ENCODE peak calls at places on chromosome X, in four cellular contexts. N, K, G and J are unnamed samples.

GRCh38 chrX:136192839-136193414 is 45.6 kb downstream of the FHL1 start:
- DNase-seq in G (no peak), K (no peak), N (no peak), J (no peak)

GRCh38 chrX:630922-631496 is 418 bp downstream of the SHOX start:
- DNase-seq in N (no peak), G (no peak), K (no peak), J (no peak)

GRCh38 chrX:68462197-68462596 is 28.9 kb upstream of the OPHN1 start:
- DNase-seq in N (no peak), K (no peak), G (no peak), J (no peak)

GRCh38 chrX:23749576-23749975 is 6.5 kb upstream of the ACOT9 start:
- DNase-seq in G (no peak), N (no peak), K (no peak), J (no peak)

GRCh38 chrX:85037114-85037513 is 33.4 kb downstream of the APOOL start:
- DNase-seq in N (no peak), G (no peak), K (no peak), J (no peak)

GRCh38 chrX:109840585-109840984 is 107.5 kb upstream of the ACSL4 start:
- DNase-seq in G (peak), K (no peak), N (no peak), J (no peak)

GRCh38 chrX:137313627-137314026 is 252.3 kb upstream of the ZIC3 start:
- DNase-seq in K (no peak), N (no peak), G (no peak), J (peak)

GRCh38 chrX:11461181-11462001 is 168.2 kb downstream of the AMELX start:
- DNase-seq in K (no peak), G (no peak), N (no peak), J (peak)

GRCh38 chrX:54786972-54787371 is 11.1 kb downstream of the ITIH6 start:
- DNase-seq in K (no peak), N (no peak), G (no peak), J (peak)

GRCh38 chrX:34901761-34902160 is 40.8 kb upstream of the FAM47B start:
- DNase-seq in N (no peak), K (no peak), G (no peak), J (no peak)

GRCh38 chrX:57771689-57772088 is 91.6 kb upstream of the NLRP2B start:
- DNase-seq in G (no peak), N (no peak), K (no peak), J (no peak)

GRCh38 chrX:57772637-57773036 is 92.6 kb upstream of the NLRP2B start:
- DNase-seq in K (no peak), G (no peak), N (no peak), J (no peak)
- TF ChIP-seq CTCF in K (no peak), G (no peak), N (no peak), J (no peak)

DNA sequence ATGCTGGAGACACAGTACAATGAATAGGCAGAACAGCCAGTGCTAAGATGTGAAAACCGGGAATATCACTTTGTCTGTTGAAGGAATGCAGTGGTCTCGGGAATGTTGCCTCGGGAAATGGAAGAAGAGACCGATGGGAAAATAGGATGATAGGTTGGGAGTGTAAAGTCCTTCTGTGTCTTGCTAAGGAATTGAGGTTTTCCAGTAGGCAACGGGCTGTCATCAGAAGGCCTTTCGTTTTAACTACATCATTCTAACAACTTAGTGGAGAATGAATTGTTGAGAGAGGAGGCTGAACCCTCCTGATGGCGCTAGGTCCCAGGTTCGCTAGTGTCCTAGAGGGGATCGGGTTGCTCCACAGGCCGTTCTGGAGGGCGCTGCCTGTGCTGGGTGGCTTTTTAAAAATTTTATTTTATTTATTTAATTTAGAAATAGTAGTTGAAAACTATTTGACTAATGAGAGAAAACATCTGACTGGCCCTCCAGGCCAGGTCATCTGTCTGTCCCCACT is 735 bp downstream of the VBP1 start:
- DNase-seq in G (no peak), N (no peak), K (no peak), J (peak)
- H3K4me3 ChIP-seq in G (peak), N (peak), K (peak), J (peak)

GRCh38 chrX:140697618-140698017 is 11.9 kb upstream of the LINC00632 start:
- DNase-seq in N (no peak), G (no peak), K (no peak), J (no peak)
- TF ChIP-seq CTCF in N (peak), G (no peak), K (no peak), J (no peak)

GRCh38 chrX:9494806-9495205 is 29.9 kb downstream of the TBL1X start:
- DNase-seq in K (no peak), G (peak), N (no peak), J (no peak)

GRCh38 chrX:9492901-9493300 is 28.0 kb downstream of the TBL1X start:
- DNase-seq in K (no peak), G (no peak), N (no peak), J (no peak)

GRCh38 chrX:9486786-9487185 is 21.9 kb downstream of the TBL1X start:
- DNase-seq in N (no peak), G (no peak), K (no peak), J (no peak)

GRCh38 chrX:9493936-9494335 is 29.1 kb downstream of the TBL1X start:
- DNase-seq in G (no peak), K (no peak), N (no peak), J (no peak)

DNA sequence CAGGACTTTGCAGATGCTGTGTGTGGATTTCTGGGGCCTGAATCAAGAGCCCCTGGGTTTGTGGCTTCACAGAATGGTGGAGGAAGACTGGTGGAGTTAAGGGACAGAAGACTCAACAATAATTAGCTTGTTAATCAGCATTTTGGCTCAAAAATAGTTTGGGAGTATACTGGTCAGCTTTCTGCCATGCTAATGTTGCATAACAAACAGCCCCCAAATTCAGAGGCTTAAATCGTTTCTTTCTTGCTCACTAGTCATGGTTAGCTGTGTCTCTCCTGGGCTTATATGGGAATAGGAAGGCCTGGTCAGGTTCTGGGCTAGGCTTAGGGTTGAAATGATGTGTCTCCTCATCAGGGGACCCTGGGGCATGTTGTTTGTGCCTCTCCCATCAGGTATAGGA is 24.4 kb downstream of the TBL1X start:
- DNase-seq in G (no peak), K (no peak), N (no peak), J (no peak)
- H3K4me3 ChIP-seq in G (no peak), K (no peak), N (no peak), J (no peak)

GRCh38 chrX:22135994-22136684 is 104.0 kb downstream of the PHEX start:
- DNase-seq in G (peak), N (peak), K (no peak), J (peak)
- TF ChIP-seq CTCF in G (peak), N (peak), K (peak), J (peak)

GRCh38 chrX:97402903-97403302 is 519.2 kb downstream of the RPA4 start:
- DNase-seq in K (no peak), N (no peak), G (no peak), J (peak)

GRCh38 chrX:97401586-97402101 is 517.9 kb downstream of the RPA4 start:
- DNase-seq in G (no peak), K (no peak), N (no peak), J (no peak)

GRCh38 chrX:97402333-97402732 is 518.6 kb downstream of the RPA4 start:
- DNase-seq in G (no peak), N (no peak), K (no peak), J (no peak)

GRCh38 chrX:97401154-97401553 is 517.4 kb downstream of the RPA4 start:
- DNase-seq in N (no peak), G (no peak), K (no peak), J (peak)

GRCh38 chrX:97405031-97405685 is 521.5 kb downstream of the RPA4 start:
- DNase-seq in G (no peak), N (no peak), K (no peak), J (no peak)
- H3K4me3 ChIP-seq in G (no peak), N (no peak), K (no peak), J (no peak)

GRCh38 chrX:10017866-10018265 is 50.7 kb downstream of the CLDN34 start:
- DNase-seq in G (no peak), K (no peak), N (no peak), J (no peak)
- TF ChIP-seq CTCF in G (no peak), K (no peak), N (no peak), J (no peak)

GRCh38 chrX:82775426-82775825 is 732.7 kb upstream of the POU3F4 start:
- DNase-seq in G (no peak), K (no peak), N (no peak), J (no peak)
- H3K4me3 ChIP-seq in G (no peak), K (no peak), N (no peak), J (no peak)

DNA sequence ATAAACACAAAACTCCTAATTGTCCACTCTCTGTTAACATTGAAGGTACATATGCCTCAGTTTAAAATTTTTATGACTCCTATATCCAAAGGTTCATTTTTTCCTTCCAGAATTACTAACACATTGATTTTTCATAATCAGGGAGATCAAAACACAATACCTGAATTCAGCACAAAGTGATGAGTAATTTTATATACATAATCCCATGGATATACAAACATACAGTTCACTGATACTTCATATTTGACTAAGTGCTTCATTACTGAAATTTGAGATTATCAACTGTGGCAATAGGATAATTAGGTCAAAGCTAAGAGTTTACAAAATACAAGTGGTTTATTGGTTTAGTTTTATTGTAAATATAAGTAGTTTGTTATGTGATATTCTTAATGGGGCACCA is 176.2 kb upstream of the PRPS2 start:
- DNase-seq in N (no peak), G (no peak), K (no peak), J (no peak)
- TF ChIP-seq CTCF in N (no peak), G (no peak), K (no peak), J (no peak)